ENCODE peak calls at places on chromosomes 11 and 22, in ten cellular contexts. Z is K562, U is HL-60, Y is HFF-Myc, S is gastrocnemius medialis, E is cardiac muscle cell, J is A673, B is astrocyte of the spinal cord, W is epithelial cell of esophagus, I is GM23338. T is an unnamed sample.

GRCh38 chr11:79786961-79787360 is 346.1 kb upstream of the TENM4 start:
- DNase-seq in Y (no peak), Z (no peak), B (no peak), J (no peak), S (no peak), I (no peak), U (no peak), W (peak; percentile 13), E (no peak), T (no peak)

GRCh38 chr22:46769191-46769675 is 6.8 kb downstream of the TBC1D22A start:
- DNase-seq in Y (no peak), U (no peak), I (no peak), W (no peak), S (peak; percentile 84), E (no peak), B (no peak), J (no peak), Z (no peak), T (no peak)

GRCh38 chr11:12552677-12553076 is 121.5 kb upstream of the TEAD1 start:
- DNase-seq in I (no peak), J (no peak), B (peak; percentile 90), Y (no peak), E (no peak), S (no peak), W (no peak), U (no peak), Z (no peak), T (no peak)

GRCh38 chr11:66118847-66119246 is 48.8 kb downstream of the PACS1 start:
- DNase-seq in Y (no peak), U (no peak), W (no peak), S (no peak), J (no peak), B (no peak), Z (no peak), E (peak; percentile 56), I (no peak), T (no peak)

GRCh38 chr11:94815705-94816344 is 47.7 kb downstream of the AMOTL1 start:
- DNase-seq in U (no peak), Z (no peak), S (no peak), W (no peak), Y (no peak), I (peak; percentile 82), B (peak; percentile 48), E (no peak), J (peak; percentile 57), T (no peak)

GRCh38 chr11:1059759-1060158 is 14.9 kb upstream of the MUC2 start:
- DNase-seq in S (no peak), J (no peak), U (no peak), Z (no peak), I (no peak), W (no peak), B (no peak), E (no peak), Y (no peak), T (no peak)

GRCh38 chr11:64164392-64165312 is 1.3 kb downstream of the MACROD1 start:
- DNase-seq in Y (no peak), U (peak; percentile 46), J (no peak), I (peak; percentile 67), E (peak; percentile 32), S (peak; percentile 83), Z (peak; percentile 24), W (no peak), B (no peak), T (no peak)

GRCh38 chr11:75773595-75774353 is 5.2 kb downstream of the DGAT2 start:
- DNase-seq in S (no peak), J (no peak), Z (peak; percentile 26), B (no peak), E (no peak), I (no peak), Y (no peak), U (peak; percentile 82), W (peak; percentile 35), T (peak; percentile 90)

GRCh38 chr11:77080643-77081210 is 14.0 kb downstream of the CAPN5 start:
- DNase-seq in E (no peak), Z (no peak), Y (no peak), U (no peak), W (no peak), J (no peak), I (no peak), S (no peak), B (no peak), T (no peak)

GRCh38 chr11:43021466-43021865 is 290.3 kb upstream of the API5 start:
- DNase-seq in I (peak; percentile 33), B (no peak), E (peak; percentile 19), S (no peak), U (no peak), Y (no peak), Z (peak; percentile 7), W (no peak), J (peak; percentile 61), T (no peak)
- TF ChIP-seq CTCF in I (peak; percentile 51), B (no peak), E (no peak), S (no peak), U (peak; percentile 29), Y (no peak), Z (no peak), W (no peak), J (peak; percentile 73), T (peak; percentile 46)

DNA sequence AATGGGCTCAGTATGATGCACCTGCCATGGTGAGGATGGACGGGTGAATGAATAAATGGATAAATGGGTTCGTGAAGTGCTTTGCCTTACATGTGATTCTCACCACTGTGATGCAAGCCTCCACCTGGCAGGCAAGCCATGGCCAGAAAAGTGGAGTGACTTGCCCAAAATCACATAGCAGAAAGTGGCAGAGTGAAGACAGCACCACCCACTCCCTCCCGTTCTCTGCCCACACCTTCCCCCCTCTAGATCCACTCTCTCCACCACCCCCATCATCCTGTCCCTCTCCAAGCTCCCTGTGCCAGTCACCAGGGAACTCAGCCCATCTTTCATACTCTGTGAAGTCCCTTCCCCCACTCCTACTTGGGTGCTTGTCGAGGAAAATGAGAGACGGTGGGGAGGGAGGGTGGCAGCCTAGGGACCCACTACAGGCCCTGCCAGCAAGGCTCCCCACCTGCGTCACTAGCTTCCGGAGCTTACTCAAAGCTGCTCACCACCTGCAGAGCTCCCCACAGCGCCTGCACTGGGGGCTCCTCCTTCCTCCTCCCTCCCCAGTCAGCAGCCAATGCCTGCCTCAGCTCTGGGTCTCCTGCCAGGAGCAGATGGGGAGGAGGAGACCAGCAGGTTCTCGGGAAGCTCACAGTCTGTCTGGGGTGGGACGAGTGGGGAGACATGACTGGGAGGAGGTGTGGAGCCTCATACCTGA is 82.3 kb downstream of the PDE2A start:
- DNase-seq in Z (no peak), J (peak; percentile 66), S (no peak), U (no peak), E (no peak), B (no peak), Y (no peak), I (no peak), W (no peak), T (no peak)
- H3K4me3 ChIP-seq in Z (no peak overlapping the region), J (no peak overlapping the region), S (no peak overlapping the region), U (no peak overlapping the region), E (no peak overlapping the region), B (no peak overlapping the region), Y (no peak overlapping the region), I (no peak overlapping the region), W (no peak overlapping the region), T (no peak overlapping the region)

GRCh38 chr11:40125054-40125453 is 1334.4 kb downstream of the LRRC4C start:
- DNase-seq in E (no peak), U (no peak), W (no peak), I (peak; percentile 38), S (no peak), Y (no peak), B (no peak), Z (no peak), J (peak; percentile 94), T (no peak)

GRCh38 chr11:40133526-40133925 is 1325.9 kb downstream of the LRRC4C start:
- DNase-seq in U (no peak), W (no peak), I (no peak), E (no peak), J (no peak), Y (no peak), Z (no peak), B (no peak), S (no peak), T (no peak)

GRCh38 chr11:40130427-40130826 is 1329.0 kb downstream of the LRRC4C start:
- DNase-seq in U (no peak), Z (no peak), S (no peak), I (peak; percentile 42), E (peak; percentile 11), Y (no peak), J (peak; percentile 94), W (no peak), B (no peak), T (no peak)

GRCh38 chr11:40132881-40133280 is 1326.6 kb downstream of the LRRC4C start:
- DNase-seq in S (no peak), E (no peak), U (no peak), B (peak; percentile 17), I (no peak), J (peak; percentile 50), Z (no peak), Y (no peak), W (no peak), T (no peak)

GRCh38 chr11:40129276-40129675 is 1330.2 kb downstream of the LRRC4C start:
- DNase-seq in I (peak; percentile 58), B (peak; percentile 19), W (peak; percentile 4), J (peak; percentile 90), Z (no peak), Y (no peak), E (peak; percentile 44), S (no peak), U (no peak), T (no peak)
- TF ChIP-seq CTCF in I (peak; percentile 54), B (peak; percentile 32), W (no peak), J (peak; percentile 93), Z (no peak), Y (no peak), E (no peak), S (no peak), U (no peak), T (no peak)

GRCh38 chr22:26169312-26170111 is at the start of gene SEZ6L:
- DNase-seq in E (peak; percentile 66), J (no peak), S (no peak), W (no peak), B (no peak), U (peak; percentile 30), Y (no peak), Z (no peak), I (peak; percentile 79), T (no peak)
- H3K4me3 ChIP-seq in E (peak within 1 kb of the TSS; percentile 51), J (peak within 1 kb of the TSS; percentile 38), S (peak within 1 kb of the TSS; percentile 31), W (no peak within 1 kb of the TSS), B (no peak within 1 kb of the TSS), U (peak within 1 kb of the TSS; percentile 12), Y (no peak within 1 kb of the TSS), Z (no peak within 1 kb of the TSS), I (peak within 1 kb of the TSS; percentile 85), T (no peak within 1 kb of the TSS)

T was measured in GM12864.